ENCODE peak calls at places on chromosomes 3 and 15, in six cellular contexts. One of them, this sample, is unnamed.
A peak's percentile ranks its signal among the peaks of the same experiment; 100 is the strongest.

GRCh38 chr3:126947429-126947828 is 35.5 kb upstream of the PLXNA1 start:
- DNase-seq in AG10803: no peak
- DNase-seq in dorsolateral prefrontal cortex: no peak
- DNase-seq in foreskin fibroblast: no peak
- DNase-seq in NCI-H748 treated with DMSO at 0.1 percent for 48 hours: no peak
- DNase-seq in Daoy: no peak
- DNase-seq in this sample: no peak

GRCh38 chr3:32794487-32795308 is 23.1 kb upstream of the TRIM71 start:
- DNase-seq in dorsolateral prefrontal cortex: no peak
- DNase-seq in foreskin fibroblast: peak; percentile 20
- DNase-seq in NCI-H748 treated with DMSO at 0.1 percent for 48 hours: no peak
- DNase-seq in Daoy: no peak
- DNase-seq in AG10803: no peak
- DNase-seq in this sample: no peak

GRCh38 chr3:32276279-32276841 is 37.9 kb downstream of the CMTM8 start:
- DNase-seq in AG10803: no peak
- DNase-seq in NCI-H748 treated with DMSO at 0.1 percent for 48 hours: no peak
- DNase-seq in Daoy: no peak
- DNase-seq in foreskin fibroblast: peak; percentile 57
- DNase-seq in dorsolateral prefrontal cortex: no peak
- DNase-seq in this sample: peak; percentile 17

GRCh38 chr3:120304569-120305090 is 19.6 kb upstream of the GPR156 start:
- DNase-seq in AG10803: no peak
- DNase-seq in dorsolateral prefrontal cortex: no peak
- DNase-seq in NCI-H748 treated with DMSO at 0.1 percent for 48 hours: no peak
- DNase-seq in Daoy: no peak
- DNase-seq in foreskin fibroblast: no peak
- DNase-seq in this sample: no peak

GRCh38 chr3:184592411-184593200 is 31.0 kb downstream of the EPHB3 start:
- DNase-seq in dorsolateral prefrontal cortex: no peak
- DNase-seq in AG10803: peak; percentile 49
- DNase-seq in NCI-H748 treated with DMSO at 0.1 percent for 48 hours: no peak
- DNase-seq in Daoy: no peak
- DNase-seq in foreskin fibroblast: peak; percentile 43
- DNase-seq in this sample: peak; percentile 47

GRCh38 chr3:182793663-182794454 is 555 bp downstream of the ATP11B start:
- DNase-seq in AG10803: peak; percentile 35
- DNase-seq in NCI-H748 treated with DMSO at 0.1 percent for 48 hours: no peak
- DNase-seq in Daoy: peak; percentile 68
- DNase-seq in foreskin fibroblast: peak; percentile 69
- DNase-seq in dorsolateral prefrontal cortex: peak; percentile 34
- DNase-seq in this sample: peak; percentile 47

GRCh38 chr15:80866936-80867335 is 87.8 kb downstream of the CEMIP start:
- DNase-seq in Daoy: no peak
- DNase-seq in NCI-H748 treated with DMSO at 0.1 percent for 48 hours: no peak
- DNase-seq in AG10803: no peak
- DNase-seq in dorsolateral prefrontal cortex: no peak
- DNase-seq in foreskin fibroblast: no peak
- DNase-seq in this sample: no peak

GRCh38 chr3:13146643-13147143 is 73.5 kb upstream of the IQSEC1 start:
- DNase-seq in dorsolateral prefrontal cortex: no peak
- DNase-seq in Daoy: no peak
- DNase-seq in AG10803: no peak
- DNase-seq in NCI-H748 treated with DMSO at 0.1 percent for 48 hours: no peak
- DNase-seq in foreskin fibroblast: no peak
- DNase-seq in this sample: no peak

GRCh38 chr3:101827211-101828174 is 21.8 kb upstream of the NFKBIZ start:
- DNase-seq in dorsolateral prefrontal cortex: peak; percentile 55
- DNase-seq in foreskin fibroblast: peak; percentile 80
- DNase-seq in NCI-H748 treated with DMSO at 0.1 percent for 48 hours: no peak
- DNase-seq in Daoy: peak; percentile 90
- DNase-seq in AG10803: peak; percentile 58
- DNase-seq in this sample: peak; percentile 77

GRCh38 chr15:65369148-65369547 is 8.7 kb downstream of the IGDCC3 start:
- DNase-seq in NCI-H748 treated with DMSO at 0.1 percent for 48 hours: no peak
- DNase-seq in foreskin fibroblast: no peak
- DNase-seq in dorsolateral prefrontal cortex: no peak
- DNase-seq in AG10803: no peak
- DNase-seq in Daoy: no peak
- DNase-seq in this sample: no peak

GRCh38 chr3:184227481-184227935 is 1.9 kb upstream of the VWA5B2 start:
- DNase-seq in NCI-H748 treated with DMSO at 0.1 percent for 48 hours: no peak
- DNase-seq in AG10803: no peak
- DNase-seq in Daoy: peak; percentile 62
- DNase-seq in foreskin fibroblast: peak; percentile 46
- DNase-seq in dorsolateral prefrontal cortex: no peak
- DNase-seq in this sample: no peak

GRCh38 chr3:194043516-194043915 is 92.4 kb upstream of the HES1 start:
- DNase-seq in dorsolateral prefrontal cortex: no peak
- DNase-seq in foreskin fibroblast: peak; percentile 45
- DNase-seq in NCI-H748 treated with DMSO at 0.1 percent for 48 hours: no peak
- DNase-seq in AG10803: peak; percentile 55
- DNase-seq in Daoy: peak; percentile 85
- DNase-seq in this sample: no peak